ENCODE peak calls at places on chromosomes 13 and 19, in six cellular contexts. B is adrenal gland, V is fibroblast of pulmonary artery, J is astrocyte of the spinal cord, T is foreskin fibroblast, D is GM12864. L is an unnamed sample.

GRCh38 chr13:23695711-23696512 is 125.7 kb downstream of the TNFRSF19 start:
- DNase-seq in J (no peak), V (no peak), D (peak; percentile 30), T (no peak), B (no peak), L (no peak)

GRCh38 chr13:102682727-102683126 is 12.1 kb downstream of the METTL21C start:
- DNase-seq in T (no peak), B (no peak), J (no peak), D (no peak), V (no peak), L (no peak)

GRCh38 chr13:79735228-79735627 is 254.3 kb downstream of the NDFIP2 start:
- DNase-seq in J (peak; percentile 53), T (peak; percentile 26), B (no peak), V (peak; percentile 33), D (no peak), L (no peak)

GRCh38 chr19:10009269-10009665 is 1.0 kb downstream of the COL5A3 start:
- DNase-seq in D (no peak), T (peak; percentile 74), J (peak; percentile 87), V (peak; percentile 86), B (peak; percentile 53), L (peak; percentile 87)

GRCh38 chr13:31276386-31276785 is 76.6 kb downstream of the B3GLCT start:
- DNase-seq in V (no peak), J (no peak), D (no peak), T (no peak), B (no peak), L (no peak)

GRCh38 chr19:12937243-12938053 is 961 bp upstream of the CALR start:
- DNase-seq in V (no peak), T (peak; percentile 50), D (no peak), J (no peak), B (peak; percentile 74), L (no peak)

GRCh38 chr19:54523403-54523802 is 20.8 kb downstream of the LAIR2 start:
- DNase-seq in D (no peak), B (no peak), T (peak; percentile 28), J (no peak), V (peak; percentile 11), L (no peak)

GRCh38 chr13:44989071-44989889 is at the start of the genes GPALPP1 and NUFIP1:
- DNase-seq in D (peak; percentile 75), T (peak; percentile 90), B (peak; percentile 95), V (peak; percentile 96), J (peak; percentile 93), L (peak; percentile 79)

GRCh38 chr13:80888421-80888820 is 547.5 kb upstream of the SPRY2 start:
- DNase-seq in J (no peak), T (no peak), B (no peak), D (no peak), V (no peak), L (no peak)

GRCh38 chr19:10421240-10421948 is 1.1 kb downstream of the PDE4A start:
- DNase-seq in V (no peak), D (no peak), J (no peak), T (no peak), B (no peak), L (no peak)

GRCh38 chr13:75197803-75198202 is 284.2 kb downstream of the TBC1D4 start:
- DNase-seq in V (no peak), D (no peak), B (no peak), J (no peak), T (no peak), L (no peak)

GRCh38 chr13:94061316-94061715 is 418.2 kb downstream of the DCT start:
- DNase-seq in B (no peak), D (no peak), V (peak; percentile 19), J (peak; percentile 50), T (peak; percentile 76), L (no peak)

GRCh38 chr19:35107541-35107939 is 8.1 kb upstream of the FXYD3 start:
- DNase-seq in V (peak; percentile 58), J (no peak), D (no peak), T (no peak), B (no peak), L (no peak)

GRCh38 chr13:113359556-113359955 is 4.4 kb downstream of the GRTP1 start:
- DNase-seq in V (no peak), D (no peak), J (no peak), T (no peak), B (no peak), L (no peak)

GRCh38 chr19:29098863-29099481 is 114.0 kb downstream of the UQCRFS1 start:
- DNase-seq in T (peak; percentile 50), B (peak; percentile 96), D (no peak), J (no peak), V (peak; percentile 64), L (peak; percentile 27)

GRCh38 chr13:64505511-64505910 is 2724.6 kb downstream of the PCDH9 start:
- DNase-seq in V (peak; percentile 54), D (no peak), J (peak; percentile 42), T (peak; percentile 72), B (no peak), L (peak; percentile 16)

GRCh38 chr13:114099191-114099590 is 33.2 kb downstream of the RASA3 start:
- DNase-seq in D (no peak), V (peak; percentile 90), J (peak; percentile 96), T (peak; percentile 95), B (peak; percentile 73), L (peak; percentile 83)

GRCh38 chr19:41920878-41921277 is 7.4 kb downstream of the ERFL start:
- DNase-seq in V (no peak), J (no peak), D (no peak), B (no peak), T (no peak), L (no peak)

GRCh38 chr19:19120308-19121156 is 17.7 kb downstream of the TMEM161A start:
- DNase-seq in D (no peak), V (peak; percentile 82), B (peak; percentile 78), J (peak; percentile 84), T (peak; percentile 81), L (peak; percentile 37)

GRCh38 chr13:113560645-113561416 is 23.7 kb upstream of the TFDP1 start:
- DNase-seq in J (no peak), V (no peak), T (no peak), B (no peak), D (no peak), L (no peak)

GRCh38 chr13:37869756-37870488 is at the start of gene TRPC4:
- DNase-seq in T (peak; percentile 40), J (peak; percentile 74), B (no peak), V (peak; percentile 73), D (no peak), L (no peak)

GRCh38 chr13:98824376-98825160 is 72.1 kb upstream of the SLC15A1 start:
- DNase-seq in B (no peak), J (no peak), D (no peak), T (no peak), V (no peak), L (no peak)

GRCh38 chr13:84500016-84500415 is 617.7 kb upstream of the SLITRK1 start:
- DNase-seq in V (peak; percentile 9), D (no peak), B (no peak), J (no peak), T (peak; percentile 6), L (peak; percentile 58)

GRCh38 chr19:13366529-13367143 is 139.6 kb downstream of the CACNA1A start:
- DNase-seq in J (peak; percentile 27), D (no peak), V (peak; percentile 54), T (peak; percentile 23), B (no peak), L (peak; percentile 1)

GRCh38 chr13:73073050-73073449 is 14.2 kb downstream of the KLF5 start:
- DNase-seq in B (no peak), V (peak; percentile 9), D (no peak), T (no peak), J (no peak), L (no peak)

GRCh38 chr13:109412232-109412935 is 374.0 kb downstream of the IRS2 start:
- DNase-seq in B (peak; percentile 73), T (no peak), V (peak; percentile 49), J (peak; percentile 80), D (no peak), L (no peak)

GRCh38 chr19:15185188-15185587 is 15.6 kb downstream of the NOTCH3 start:
- DNase-seq in D (no peak), B (no peak), J (no peak), T (no peak), V (no peak), L (no peak)

GRCh38 chr13:50161052-50161451 is 145.8 kb downstream of the KCNRG start:
- DNase-seq in J (no peak), T (peak; percentile 37), D (no peak), V (peak; percentile 69), B (peak; percentile 78), L (peak; percentile 19)

GRCh38 chr19:13633109-13633508 is 126.8 kb upstream of the CACNA1A start:
- DNase-seq in D (no peak), J (peak; percentile 71), B (no peak), V (no peak), T (peak; percentile 86), L (peak; percentile 73)

GRCh38 chr13:79435549-79435948 is 29.5 kb upstream of the RBM26 start:
- DNase-seq in J (peak; percentile 48), T (peak; percentile 71), V (peak; percentile 65), B (no peak), D (no peak), L (peak; percentile 68)

GRCh38 chr19:38736413-38737280 is 7.6 kb downstream of the CAPN12 start:
- DNase-seq in T (peak; percentile 21), B (peak; percentile 46), D (no peak), V (no peak), J (peak; percentile 30), L (peak; percentile 24)
- H3K4me3 ChIP-seq in T (no peak overlapping the region), B (no peak overlapping the region), D (peak overlapping the region; percentile 32), V (peak overlapping the region; percentile 19), J (peak overlapping the region; percentile 21), L (peak overlapping the region; percentile 46)

GRCh38 chr19:37412700-37413099 is 41.8 kb downstream of the ZNF527 start:
- DNase-seq in T (no peak), J (no peak), V (no peak), B (no peak), D (no peak), L (no peak)

DNA sequence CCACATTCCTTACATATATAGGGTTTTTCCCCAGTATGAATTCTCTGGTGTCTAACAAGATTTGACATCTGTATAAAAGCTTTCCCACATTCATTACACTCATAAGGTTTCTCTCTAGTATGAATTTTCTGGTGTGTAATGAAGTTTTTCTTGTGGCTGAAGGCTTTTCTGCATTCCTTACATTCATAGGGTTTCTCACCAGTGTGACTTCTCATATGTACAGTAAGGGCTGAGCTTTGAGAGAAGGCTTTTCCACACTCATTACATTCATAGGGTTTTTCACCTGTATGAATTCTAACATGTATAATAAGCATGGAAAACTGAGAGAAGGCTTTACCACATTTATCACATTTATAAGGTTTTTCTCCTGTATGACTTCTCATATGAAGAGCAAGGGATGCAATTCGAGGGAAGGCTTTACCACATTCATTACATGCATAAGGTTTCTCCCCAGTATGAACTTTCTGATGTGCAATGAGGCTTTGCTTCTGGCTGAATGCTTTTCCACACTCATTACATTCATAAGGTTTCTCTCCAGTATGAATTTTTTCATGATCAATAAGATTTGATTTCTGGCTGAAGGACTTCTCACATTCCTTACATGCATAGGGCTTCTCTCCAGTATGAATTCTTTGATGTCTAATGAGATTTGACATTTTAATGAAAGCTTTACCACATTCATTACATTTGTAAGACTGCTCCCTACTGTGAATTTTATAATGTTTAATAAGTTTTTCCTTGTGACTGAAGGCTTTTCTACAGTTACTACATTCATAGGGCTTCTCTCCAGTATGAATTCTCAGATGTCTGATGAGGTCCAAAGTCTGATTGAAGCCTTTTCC is 42.6 kb downstream of the ZNF527 start:
- DNase-seq in D (no peak), J (peak; percentile 49), V (peak; percentile 10), B (no peak), T (no peak), L (no peak)
- H3K4me3 ChIP-seq in D (no peak overlapping the region), J (no peak overlapping the region), V (no peak overlapping the region), B (no peak overlapping the region), T (no peak overlapping the region), L (no peak overlapping the region)

GRCh38 chr19:5828661-5829566 is 10.6 kb downstream of the FUT6 start:
- DNase-seq in B (peak; percentile 45), T (no peak), V (peak; percentile 13), D (no peak), J (no peak), L (no peak)
- H3K4me3 ChIP-seq in B (no peak overlapping the region), T (peak overlapping the region; percentile 61), V (peak overlapping the region; percentile 69), D (peak overlapping the region; percentile 66), J (peak overlapping the region; percentile 70), L (peak overlapping the region; percentile 81)

GRCh38 chr13:21075303-21076264 is 14.2 kb upstream of the LATS2 start:
- DNase-seq in J (peak; percentile 49), T (no peak), B (no peak), D (no peak), V (no peak), L (no peak)
- H3K4me3 ChIP-seq in J (peak overlapping the region; percentile 44), T (peak overlapping the region; percentile 42), B (no peak overlapping the region), D (peak overlapping the region; percentile 47), V (peak overlapping the region; percentile 52), L (peak overlapping the region; percentile 38)